ENCODE peak calls at places on chromosomes 1 and 21, in eight cellular contexts. G, M, Y, X, D, L, Q and P are unnamed samples.

GRCh38 chr1:116668277-116668676 is 744 bp upstream of the IGSF3 start:
- DNase-seq in X (no peak), M (no peak), G (no peak), L (no peak), Y (no peak), D (no peak), Q (no peak), P (no peak)

GRCh38 chr1:25687221-25688017 is 70.8 kb downstream of the MAN1C1 start:
- DNase-seq in L (no peak), M (no peak), Y (no peak), X (no peak), D (no peak), Q (no peak), G (no peak), P (no peak)

GRCh38 chr1:25245393-25245792 is 1.9 kb downstream of the RSRP1 start:
- DNase-seq in Y (no peak), Q (no peak), G (no peak), X (no peak), D (no peak), L (no peak), M (no peak), P (no peak)

GRCh38 chr1:60223370-60223652 is 149.7 kb upstream of the C1orf87 start:
- DNase-seq in Y (no peak), G (no peak), M (no peak), L (no peak), X (no peak), D (no peak), Q (no peak), P (no peak)

GRCh38 chr1:203368624-203369451 is 17.9 kb upstream of the FMOD start:
- DNase-seq in Y (no peak), L (peak; percentile 94), Q (no peak), X (peak; percentile 32), D (peak; percentile 91), G (no peak), M (peak; percentile 71), P (no peak)

GRCh38 chr1:57254006-57254405 is 169.9 kb downstream of the DAB1 start:
- DNase-seq in D (no peak), X (no peak), G (no peak), Q (no peak), Y (no peak), L (no peak), M (no peak), P (no peak)

GRCh38 chr1:81701071-81701470 is 99.7 kb upstream of the ADGRL2 start:
- DNase-seq in Q (no peak), G (no peak), L (no peak), M (no peak), X (no peak), Y (no peak), D (no peak), P (no peak)

GRCh38 chr1:6143392-6143791 is 36.7 kb downstream of the CHD5 start:
- DNase-seq in D (no peak), L (no peak), Y (no peak), M (no peak), X (no peak), Q (no peak), G (no peak), P (no peak)

GRCh38 chr1:207884276-207885029 is 26.5 kb downstream of the CD34 start:
- DNase-seq in X (no peak), D (no peak), M (no peak), L (no peak), Y (no peak), Q (no peak), G (no peak), P (no peak)

GRCh38 chr1:6245869-6246496 is 2.0 kb downstream of the HES3 start:
- DNase-seq in X (no peak), M (no peak), Q (no peak), D (no peak), L (no peak), Y (no peak), G (no peak), P (peak; percentile 48)

GRCh38 chr1:31382379-31382989 is 9.6 kb upstream of the FABP3 start:
- DNase-seq in Y (no peak), X (no peak), M (peak; percentile 33), L (no peak), D (no peak), G (no peak), Q (no peak), P (no peak)

GRCh38 chr1:112172294-112172882 is 182.9 kb upstream of the KCND3 start:
- DNase-seq in D (no peak), L (no peak), G (no peak), X (peak; percentile 62), Q (no peak), M (peak; percentile 59), Y (peak; percentile 20), P (peak; percentile 6)

GRCh38 chr1:12114916-12115315 is 51.8 kb downstream of the TNFRSF8 start:
- DNase-seq in M (no peak), X (no peak), Q (no peak), L (no peak), Y (no peak), D (no peak), G (no peak), P (no peak)

GRCh38 chr1:186236921-186237320 is 138.1 kb downstream of the TPR start:
- DNase-seq in L (no peak), D (no peak), Y (peak; percentile 54), M (no peak), Q (no peak), G (no peak), X (no peak), P (peak; percentile 18)

GRCh38 chr1:55685560-55685959 is 470.4 kb upstream of the USP24 start:
- DNase-seq in M (no peak), D (no peak), Y (no peak), G (no peak), Q (no peak), X (no peak), L (peak; percentile 68), P (no peak)

GRCh38 chr1:59410457-59410856 is 113.6 kb downstream of the FGGY start:
- DNase-seq in G (no peak), M (no peak), L (no peak), Q (no peak), X (no peak), Y (no peak), D (no peak), P (no peak)

GRCh38 chr1:21620011-21620410 is 49.1 kb downstream of the RAP1GAP start:
- DNase-seq in G (no peak), M (no peak), Y (no peak), L (no peak), Q (no peak), D (no peak), X (no peak), P (no peak)

GRCh38 chr21:18620421-18620820 is 216.8 kb upstream of the TMPRSS15 start:
- DNase-seq in L (no peak), X (no peak), Y (no peak), G (no peak), M (no peak), D (no peak), Q (no peak), P (no peak)

GRCh38 chr1:182260516-182260915 is 131.1 kb downstream of the GLUL start:
- DNase-seq in Y (no peak), L (no peak), D (no peak), X (no peak), G (no peak), M (no peak), Q (no peak), P (no peak)

GRCh38 chr1:182261655-182262054 is 129.9 kb downstream of the GLUL start:
- DNase-seq in Q (no peak), Y (no peak), M (no peak), L (no peak), G (no peak), D (no peak), X (no peak), P (no peak)

GRCh38 chr1:182259963-182260362 is 131.6 kb downstream of the GLUL start:
- DNase-seq in Y (no peak), M (no peak), Q (no peak), D (no peak), X (no peak), L (no peak), G (no peak), P (no peak)

GRCh38 chr1:182257369-182258063 is 134.1 kb downstream of the GLUL start:
- DNase-seq in D (no peak), Q (no peak), G (no peak), L (no peak), X (no peak), Y (no peak), M (no peak), P (peak; percentile 95)

GRCh38 chr1:182259229-182259872 is 132.2 kb downstream of the GLUL start:
- DNase-seq in D (peak; percentile 51), L (peak; percentile 81), Q (no peak), M (peak; percentile 79), Y (no peak), X (peak; percentile 60), G (no peak), P (peak; percentile 92)
- TF ChIP-seq POLR2A in D (no peak), L (no peak), Q (no peak), M (no peak), Y (no peak), X (no peak), G (no peak), P (peak; percentile 92)

GRCh38 chr1:8077120-8077573 is 51.0 kb upstream of the ERRFI1 start:
- DNase-seq in Q (no peak), G (no peak), D (peak; percentile 69), Y (peak; percentile 42), L (peak; percentile 82), X (peak; percentile 66), M (peak; percentile 80), P (no peak)
- TF ChIP-seq POLR2A in Q (no peak), G (no peak), D (no peak), Y (no peak), L (no peak), X (no peak), M (no peak), P (no peak)

GRCh38 chr21:37829043-37829442 is 87.2 kb downstream of the KCNJ6 start:
- DNase-seq in Q (no peak), G (no peak), L (no peak), M (no peak), Y (no peak), X (no peak), D (no peak), P (no peak)
- TF ChIP-seq POLR2A in Q (no peak), G (no peak), L (no peak), M (no peak), Y (no peak), X (no peak), D (no peak), P (no peak)

GRCh38 chr1:43947890-43948437 is 1.2 kb downstream of the IPO13 start:
- DNase-seq in Y (no peak), X (no peak), D (no peak), Q (no peak), G (no peak), M (peak; percentile 30), L (no peak), P (no peak)

GRCh38 chr1:43947061-43947889 is 525 bp downstream of the IPO13 start:
- DNase-seq in Q (peak; percentile 63), M (no peak), G (peak; percentile 67), X (peak; percentile 38), Y (no peak), D (peak; percentile 38), L (no peak), P (no peak)

GRCh38 chr1:43945898-43946243 is 879 bp upstream of the IPO13 start:
- DNase-seq in M (peak; percentile 23), L (no peak), D (no peak), G (no peak), Q (no peak), Y (no peak), X (peak; percentile 45), P (no peak)

GRCh38 chr1:43944860-43945259 is 1.9 kb upstream of the IPO13 start:
- DNase-seq in M (no peak), G (no peak), Q (no peak), D (no peak), X (no peak), Y (no peak), L (no peak), P (no peak)

GRCh38 chr1:43946244-43947060 is at the start of gene IPO13:
- DNase-seq in G (peak; percentile 67), D (peak; percentile 93), Q (peak; percentile 99), Y (peak; percentile 96), L (peak; percentile 97), M (peak; percentile 96), X (peak; percentile 95), P (peak; percentile 98)
- TF ChIP-seq POLR2A in G (no peak), D (peak; percentile 48), Q (peak; percentile 45), Y (peak; percentile 92), L (peak; percentile 68), M (peak; percentile 76), X (peak; percentile 82), P (peak; percentile 93)